ENCODE peak calls at places on chromosomes 1 and 21, in four cellular contexts. One of them, this sample, is unnamed.

GRCh38 chr1:18998016-18998724 is 41.7 kb upstream of the IFFO2 start:
- DNase-seq in GM23338: no peak
- DNase-seq in PC-3: no peak
- DNase-seq in heart right ventricle: no peak
- DNase-seq in this sample: peak

GRCh38 chr21:44706026-44706705 is 5.2 kb downstream of the TSPEAR start:
- DNase-seq in GM23338: peak
- DNase-seq in PC-3: no peak
- DNase-seq in heart right ventricle: no peak
- DNase-seq in this sample: no peak

GRCh38 chr1:15299811-15300210 is 52.8 kb downstream of the FHAD1 start:
- DNase-seq in GM23338: no peak
- DNase-seq in PC-3: no peak
- DNase-seq in heart right ventricle: no peak
- DNase-seq in this sample: no peak

GRCh38 chr1:43054961-43055360 is 96.3 kb upstream of the SLC2A1 start:
- DNase-seq in GM23338: no peak
- DNase-seq in PC-3: no peak
- DNase-seq in heart right ventricle: no peak
- DNase-seq in this sample: no peak

GRCh38 chr1:208639382-208639781 is 395.2 kb upstream of the PLXNA2 start:
- DNase-seq in GM23338: no peak
- DNase-seq in PC-3: no peak
- DNase-seq in heart right ventricle: no peak
- DNase-seq in this sample: no peak

GRCh38 chr1:205275133-205275532 is 46.4 kb downstream of the NUAK2 start:
- DNase-seq in GM23338: no peak
- DNase-seq in PC-3: no peak
- DNase-seq in heart right ventricle: no peak
- DNase-seq in this sample: no peak

GRCh38 chr1:226874579-226875425 is 4.4 kb downstream of the PSEN2 start:
- DNase-seq in GM23338: no peak
- DNase-seq in PC-3: no peak
- DNase-seq in heart right ventricle: no peak
- DNase-seq in this sample: no peak

GRCh38 chr1:47579809-47580208 is 142.0 kb downstream of the FOXD2 start:
- DNase-seq in GM23338: no peak
- DNase-seq in PC-3: no peak
- DNase-seq in heart right ventricle: no peak
- DNase-seq in this sample: no peak

GRCh38 chr1:46991083-46991923 is 32.2 kb upstream of the CYP4X1 start:
- DNase-seq in GM23338: peak
- DNase-seq in PC-3: peak
- DNase-seq in heart right ventricle: no peak
- DNase-seq in this sample: peak

GRCh38 chr1:72932025-72932424 is 649.7 kb upstream of the NEGR1 start:
- DNase-seq in GM23338: no peak
- DNase-seq in PC-3: no peak
- DNase-seq in heart right ventricle: no peak
- DNase-seq in this sample: no peak

GRCh38 chr1:38132681-38133080 is 86.1 kb upstream of the POU3F1 start:
- DNase-seq in GM23338: no peak
- DNase-seq in PC-3: no peak
- DNase-seq in heart right ventricle: no peak
- DNase-seq in this sample: no peak

GRCh38 chr1:205669341-205670142 is 10.8 kb downstream of the SLC45A3 start:
- DNase-seq in GM23338: no peak
- DNase-seq in PC-3: no peak
- DNase-seq in heart right ventricle: no peak
- DNase-seq in this sample: no peak

GRCh38 chr21:26966360-26966977 is 419 bp downstream of the ADAMTS5 start:
- DNase-seq in GM23338: peak
- DNase-seq in PC-3: no peak
- DNase-seq in heart right ventricle: no peak
- DNase-seq in this sample: peak

GRCh38 chr1:234960722-234961467 is 167.7 kb downstream of the TOMM20 start:
- DNase-seq in GM23338: no peak
- DNase-seq in PC-3: peak
- DNase-seq in heart right ventricle: no peak
- DNase-seq in this sample: peak

GRCh38 chr1:90501281-90501680 is 215.8 kb downstream of the BARHL2 start:
- DNase-seq in GM23338: peak
- DNase-seq in PC-3: no peak
- DNase-seq in heart right ventricle: no peak
- DNase-seq in this sample: no peak

GRCh38 chr1:61081637-61082335 is 575 bp upstream of the NFIA start:
- DNase-seq in GM23338: peak
- DNase-seq in PC-3: peak
- DNase-seq in heart right ventricle: peak
- DNase-seq in this sample: peak

GRCh38 chr1:195096051-195096521 is 1512.2 kb downstream of the KCNT2 start:
- DNase-seq in GM23338: peak
- DNase-seq in PC-3: no peak
- DNase-seq in heart right ventricle: no peak
- DNase-seq in this sample: no peak

GRCh38 chr1:232635778-232636356 is 5.9 kb upstream of the SIPA1L2 start:
- DNase-seq in GM23338: peak
- DNase-seq in PC-3: peak
- DNase-seq in heart right ventricle: no peak
- DNase-seq in this sample: peak

GRCh38 chr1:20476260-20477038 is 9.6 kb downstream of the CAMK2N1 start:
- DNase-seq in GM23338: peak
- DNase-seq in PC-3: peak
- DNase-seq in heart right ventricle: peak
- DNase-seq in this sample: peak

GRCh38 chr1:23013657-23014056 is 2.0 kb downstream of the TEX46 start:
- DNase-seq in GM23338: peak
- DNase-seq in PC-3: peak
- DNase-seq in heart right ventricle: no peak
- DNase-seq in this sample: no peak

GRCh38 chr1:228141082-228141870 is 1.2 kb downstream of the GUK1 start:
- DNase-seq in GM23338: no peak
- DNase-seq in PC-3: peak
- DNase-seq in heart right ventricle: peak
- DNase-seq in this sample: peak

GRCh38 chr1:58983159-58983558 is 199.3 kb upstream of the JUN start:
- DNase-seq in GM23338: no peak
- DNase-seq in PC-3: no peak
- DNase-seq in heart right ventricle: no peak
- DNase-seq in this sample: no peak

GRCh38 chr1:219990782-219991510 is 55.4 kb downstream of the EPRS1 start:
- DNase-seq in GM23338: peak
- DNase-seq in PC-3: peak
- DNase-seq in heart right ventricle: no peak
- DNase-seq in this sample: peak

DNA sequence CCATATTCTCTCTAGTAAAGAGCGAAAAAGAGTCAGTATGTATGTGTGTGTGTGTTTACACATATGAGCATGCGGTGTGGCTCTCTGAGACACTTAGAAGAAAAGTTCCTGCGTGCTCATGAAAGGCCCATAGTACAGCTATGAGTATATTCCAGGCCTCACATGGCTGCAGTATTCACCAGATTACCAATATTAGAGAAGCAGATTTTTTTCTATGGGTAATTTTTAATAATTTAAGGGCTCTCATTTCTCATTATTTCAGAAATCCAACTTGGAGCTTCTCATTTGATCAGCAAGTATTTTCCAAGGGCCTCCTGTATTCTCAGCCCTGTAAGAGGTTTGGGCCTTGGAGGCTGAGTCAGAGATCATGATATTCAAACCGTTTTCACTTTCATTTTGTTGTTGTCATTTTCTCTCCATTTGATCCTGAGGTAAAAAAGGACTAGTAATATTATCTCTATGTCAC is 232.9 kb upstream of the SGIP1 start:
- DNase-seq in GM23338: no peak
- DNase-seq in PC-3: peak
- DNase-seq in heart right ventricle: no peak
- DNase-seq in this sample: peak
- H3K4me3 ChIP-seq in GM23338: no peak
- H3K4me3 ChIP-seq in PC-3: peak
- H3K4me3 ChIP-seq in heart right ventricle: peak
- H3K4me3 ChIP-seq in this sample: no peak

GRCh38 chr1:156599811-156600210 is 1.5 kb downstream of the GPATCH4 start:
- DNase-seq in GM23338: no peak
- DNase-seq in PC-3: peak
- DNase-seq in heart right ventricle: no peak
- DNase-seq in this sample: no peak

GRCh38 chr1:156602557-156602993 is 1.3 kb upstream of the GPATCH4 start:
- DNase-seq in GM23338: peak
- DNase-seq in PC-3: peak
- DNase-seq in heart right ventricle: no peak
- DNase-seq in this sample: peak

GRCh38 chr1:156601892-156602291 is 613 bp upstream of the GPATCH4 start:
- DNase-seq in GM23338: no peak
- DNase-seq in PC-3: no peak
- DNase-seq in heart right ventricle: no peak
- DNase-seq in this sample: no peak

GRCh38 chr1:156600733-156601121 is 552 bp downstream of the GPATCH4 start:
- DNase-seq in GM23338: peak
- DNase-seq in PC-3: no peak
- DNase-seq in heart right ventricle: no peak
- DNase-seq in this sample: peak

DNA sequence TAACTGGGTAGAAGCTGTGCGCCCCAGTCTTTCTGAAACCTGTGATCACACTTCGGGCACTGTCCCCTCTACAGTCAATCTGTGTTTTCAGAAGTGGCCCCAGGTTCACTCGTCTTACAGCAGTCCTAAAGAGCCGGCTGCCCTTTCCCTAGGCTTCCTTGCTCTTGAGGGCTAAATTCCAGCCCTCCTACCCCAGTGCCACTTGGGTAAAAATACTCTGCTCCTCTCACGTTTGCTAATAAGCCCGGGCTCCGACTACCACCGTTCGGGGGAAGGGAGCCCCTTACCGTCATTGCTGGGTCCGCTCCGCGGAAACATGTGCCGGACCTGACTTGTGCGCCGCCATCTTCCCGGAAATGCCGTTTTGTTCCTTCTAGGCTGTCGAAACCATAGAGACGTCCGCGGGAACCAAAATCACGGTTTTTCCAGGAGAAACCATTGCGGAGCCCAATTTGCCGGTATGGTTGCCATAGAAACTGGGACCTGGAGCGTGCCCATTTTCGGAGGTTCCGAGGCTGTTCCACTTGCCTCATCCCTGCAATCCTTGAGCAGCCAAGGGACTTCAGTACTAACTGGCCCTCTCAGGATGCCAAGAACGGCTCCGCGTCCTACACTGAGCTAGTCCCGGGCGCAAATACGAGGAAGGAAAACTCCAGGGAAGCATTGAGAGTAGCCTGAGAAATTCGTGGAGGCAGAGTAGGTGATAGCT is at the start of gene GPATCH4:
- DNase-seq in GM23338: peak
- DNase-seq in PC-3: peak
- DNase-seq in heart right ventricle: peak
- DNase-seq in this sample: peak
- TF ChIP-seq CTCF in GM23338: no peak
- TF ChIP-seq CTCF in PC-3: no peak
- TF ChIP-seq CTCF in heart right ventricle: no peak
- TF ChIP-seq CTCF in this sample: no peak

DNA sequence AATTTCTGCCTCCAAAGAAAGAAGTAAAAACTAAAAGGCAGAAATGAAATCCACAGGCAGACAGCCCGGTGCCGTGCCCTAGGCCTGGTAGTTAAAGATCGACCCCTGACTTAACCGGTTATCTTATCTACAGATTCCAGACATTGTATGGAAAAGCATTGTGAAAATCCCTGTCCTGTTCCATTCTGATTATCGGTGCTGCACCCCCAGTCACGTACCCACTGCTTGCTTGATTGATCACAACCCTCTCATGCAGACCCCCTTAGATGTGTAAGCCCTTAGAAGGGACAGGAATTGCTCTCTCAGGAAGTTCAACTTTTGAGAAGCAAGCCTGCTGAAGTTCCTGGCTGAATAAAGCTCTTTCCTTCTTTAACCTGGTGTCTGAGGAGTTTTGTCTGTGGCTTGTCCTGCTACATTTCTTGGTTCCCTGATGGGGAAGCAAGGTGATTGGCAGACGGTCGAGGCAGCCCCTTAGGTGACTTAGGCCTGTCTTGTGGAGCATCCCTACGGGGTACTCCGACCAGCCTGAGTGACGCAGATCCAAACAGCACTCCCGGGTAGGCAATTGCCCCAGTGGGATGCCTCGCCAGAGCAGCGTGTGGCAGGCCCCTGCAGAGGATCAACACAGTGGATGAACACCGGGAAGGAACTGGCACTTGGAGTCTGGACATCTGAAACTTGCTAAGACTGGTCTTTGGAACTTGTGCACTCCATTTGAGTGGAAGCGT is 111.2 kb upstream of the PPM1J start:
- DNase-seq in GM23338: no peak
- DNase-seq in PC-3: no peak
- DNase-seq in heart right ventricle: no peak
- DNase-seq in this sample: no peak
- H3K4me3 ChIP-seq in GM23338: no peak
- H3K4me3 ChIP-seq in PC-3: no peak
- H3K4me3 ChIP-seq in heart right ventricle: no peak
- H3K4me3 ChIP-seq in this sample: no peak

GRCh38 chr1:92211166-92211565 is 6.5 kb upstream of the C1orf146 start:
- DNase-seq in GM23338: no peak
- DNase-seq in PC-3: no peak
- DNase-seq in heart right ventricle: no peak
- DNase-seq in this sample: peak
- TF ChIP-seq CTCF in GM23338: no peak
- TF ChIP-seq CTCF in PC-3: no peak
- TF ChIP-seq CTCF in heart right ventricle: no peak
- TF ChIP-seq CTCF in this sample: no peak

GRCh38 chr1:67752306-67752705 is 67.3 kb downstream of the GADD45A start:
- DNase-seq in GM23338: peak
- DNase-seq in PC-3: no peak
- DNase-seq in heart right ventricle: no peak
- DNase-seq in this sample: peak
- H3K4me3 ChIP-seq in GM23338: no peak
- H3K4me3 ChIP-seq in PC-3: no peak
- H3K4me3 ChIP-seq in heart right ventricle: no peak
- H3K4me3 ChIP-seq in this sample: no peak

This sample was measured in choroid plexus epithelial cell.